ENCODE peak calls at places on chromosomes 4 and X, in ten cellular contexts. J is mesothelial cell of epicardium; X is spleen; Y is NCI-H748 treated with DMSO at 0.1 percent for 48 hours; U is stimulated activated CD4-positive, alpha-beta T cell treated with anti-CD3 and anti-CD28 coated beads, Interleukin-2, amount 100 ng/mL, for 48 hours; D is left ventricle myocardium inferior; F is stromal cell of bone marrow; B is stimulated activated CD8-positive, alpha-beta memory T cell treated with anti-CD3 and anti-CD28 coated beads, Interleukin-12 subunit alpha, Interleukin-12 subunit beta, amount 100 ng/mL, for 1 hour; I is tibial nerve; A is T-cell. K is an unnamed sample.

GRCh38 chr4:10120943-10121567 is 4.5 kb upstream of the WDR1 start:
- DNase-seq in J (no peak), X (no peak), Y (no peak), U (no peak), D (no peak), F (no peak), B (no peak), I (no peak), A (no peak), K (no peak)

GRCh38 chrX:152895724-152896420 is 2.0 kb upstream of the ZNF185 start:
- DNase-seq in J (no peak), X (peak; percentile 71), Y (no peak), U (no peak), D (no peak), F (no peak), B (no peak), I (no peak), A (no peak), K (no peak)

GRCh38 chrX:138763761-138764160 is 52.2 kb upstream of the FGF13 start:
- DNase-seq in J (no peak), X (no peak), Y (no peak), U (no peak), D (no peak), F (no peak), B (no peak), I (no peak), A (no peak), K (no peak)

GRCh38 chr4:100849319-100849718 is 331.5 kb upstream of the EMCN start:
- DNase-seq in J (no peak), X (no peak), Y (no peak), U (no peak), D (no peak), F (no peak), B (no peak), I (no peak), A (no peak), K (no peak)

GRCh38 chr4:25538430-25538829 is 117.2 kb upstream of the SLC34A2 start:
- DNase-seq in J (no peak), X (no peak), Y (no peak), U (no peak), D (no peak), F (no peak), B (no peak), I (no peak), A (no peak), K (no peak)

GRCh38 chr4:37989398-37990260 is 29.4 kb downstream of the PTTG2 start:
- DNase-seq in J (no peak), X (no peak), Y (no peak), U (no peak), D (no peak), F (no peak), B (no peak), I (no peak), A (no peak), K (no peak)

GRCh38 chr4:3860061-3860912 is 94.1 kb downstream of the ADRA2C start:
- DNase-seq in J (no peak), X (no peak), Y (no peak), U (no peak), D (no peak), F (no peak), B (no peak), I (no peak), A (no peak), K (no peak)

GRCh38 chr4:179225594-179225993 is 1783.4 kb upstream of the AGA start:
- DNase-seq in J (no peak), X (no peak), Y (no peak), U (no peak), D (no peak), F (no peak), B (no peak), I (no peak), A (no peak), K (no peak)

GRCh38 chr4:73275318-73275654 is 16.7 kb upstream of the ANKRD17 start:
- DNase-seq in J (no peak), X (no peak), Y (no peak), U (no peak), D (no peak), F (no peak), B (no peak), I (no peak), A (no peak), K (no peak)

GRCh38 chr4:138241281-138242075 is 671 bp downstream of the SLC7A11 start:
- DNase-seq in J (no peak), X (peak; percentile 77), Y (no peak), U (no peak), D (no peak), F (no peak), B (no peak), I (no peak), A (no peak), K (no peak)

GRCh38 chr4:128600996-128601857 is 208.3 kb upstream of the JADE1 start:
- DNase-seq in J (no peak), X (no peak), Y (peak; percentile 46), U (no peak), D (peak; percentile 43), F (peak; percentile 75), B (no peak), I (peak; percentile 25), A (no peak), K (peak; percentile 67)

K was measured in Right ventricle myocardium inferior.